ENCODE peak calls at places on chromosome 4, in four cellular contexts. One of them, this sample, is unnamed.

GRCh38 chr4:183400035-183400434 is 44.4 kb upstream of the CDKN2AIP start:
- DNase-seq in hippocampal formation: no peak
- DNase-seq in PC-3: no peak
- DNase-seq in left colon: no peak
- DNase-seq in this sample: no peak

GRCh38 chr4:1376391-1376840 is 29.4 kb downstream of the UVSSA start:
- DNase-seq in left colon: peak; percentile 15
- DNase-seq in PC-3: no peak
- DNase-seq in hippocampal formation: no peak
- DNase-seq in this sample: no peak

GRCh38 chr4:86099348-86099747 is 260.5 kb downstream of the MAPK10 start:
- DNase-seq in left colon: no peak
- DNase-seq in hippocampal formation: no peak
- DNase-seq in PC-3: no peak
- DNase-seq in this sample: no peak

GRCh38 chr4:171242831-171243230 is 570.4 kb upstream of the GALNTL6 start:
- DNase-seq in left colon: no peak
- DNase-seq in hippocampal formation: no peak
- DNase-seq in PC-3: no peak
- DNase-seq in this sample: no peak

GRCh38 chr4:186948361-186949291 is 225.0 kb upstream of the FAT1 start:
- DNase-seq in left colon: no peak
- DNase-seq in PC-3: peak; percentile 25
- DNase-seq in hippocampal formation: no peak
- DNase-seq in this sample: no peak

GRCh38 chr4:1017211-1017610 is 5.8 kb downstream of the FGFRL1 start:
- DNase-seq in PC-3: no peak
- DNase-seq in left colon: no peak
- DNase-seq in hippocampal formation: no peak
- DNase-seq in this sample: no peak

GRCh38 chr4:56506110-56506705 is 617 bp downstream of the ARL9 start:
- DNase-seq in left colon: no peak
- DNase-seq in hippocampal formation: no peak
- DNase-seq in PC-3: no peak
- DNase-seq in this sample: no peak

GRCh38 chr4:70559216-70559830 is 32.7 kb upstream of the AMBN start:
- DNase-seq in left colon: no peak
- DNase-seq in hippocampal formation: peak; percentile 36
- DNase-seq in PC-3: peak; percentile 79
- DNase-seq in this sample: peak; percentile 60

GRCh38 chr4:72111863-72112262 is 80.1 kb downstream of the NPFFR2 start:
- DNase-seq in hippocampal formation: no peak
- DNase-seq in left colon: no peak
- DNase-seq in PC-3: no peak
- DNase-seq in this sample: no peak

GRCh38 chr4:79574741-79575451 is 166.9 kb upstream of the GK2 start:
- DNase-seq in left colon: no peak
- DNase-seq in hippocampal formation: no peak
- DNase-seq in PC-3: no peak
- DNase-seq in this sample: no peak